ENCODE peak calls at places on chromosome 5, in ten cellular contexts. N is epithelial cell of esophagus, X is GM23338, H is tibial artery, K is kidney epithelial cell, P is PC-3, I is heart left ventricle, F is A549, G is upper lobe of right lung, L is fibroblast of lung. Q is an unnamed sample.

GRCh38 chr5:168328804-168329203 is 37.4 kb downstream of the WWC1 start:
- DNase-seq in I (no peak), K (no peak), P (peak; percentile 30), L (peak; percentile 23), N (no peak), X (peak; percentile 81), H (peak; percentile 46), G (no peak), F (peak; percentile 71), Q (no peak)

GRCh38 chr5:127243011-127243410 is 47.6 kb upstream of the MEGF10 start:
- DNase-seq in F (no peak), X (no peak), G (no peak), L (no peak), I (no peak), K (no peak), N (no peak), H (no peak), P (no peak), Q (no peak)

GRCh38 chr5:20556364-20556763 is 568.4 kb upstream of the CDH18 start:
- DNase-seq in G (no peak), X (peak; percentile 1), P (peak; percentile 45), K (no peak), N (peak; percentile 52), I (no peak), F (no peak), H (no peak), L (peak; percentile 51), Q (no peak)

GRCh38 chr5:172299916-172300439 is 16.4 kb upstream of the UBTD2 start:
- DNase-seq in G (no peak), N (peak; percentile 58), I (no peak), P (peak; percentile 63), X (no peak), K (no peak), L (peak; percentile 43), F (no peak), H (no peak), Q (no peak)

GRCh38 chr5:137636846-137637515 is 98.9 kb downstream of the KLHL3 start:
- DNase-seq in G (no peak), P (no peak), H (no peak), K (no peak), F (no peak), I (no peak), N (no peak), L (no peak), X (no peak), Q (no peak)

GRCh38 chr5:24059716-24060115 is 552.3 kb downstream of the PRDM9 start:
- DNase-seq in X (no peak), I (no peak), L (no peak), K (no peak), G (no peak), F (no peak), P (peak; percentile 60), N (no peak), H (no peak), Q (no peak)

GRCh38 chr5:112957970-112958773 is 18.4 kb upstream of the DCP2 start:
- DNase-seq in N (peak; percentile 93), H (peak; percentile 73), G (peak; percentile 75), X (no peak), K (peak; percentile 86), P (peak; percentile 96), L (peak; percentile 98), I (peak; percentile 85), F (peak; percentile 81), Q (peak; percentile 95)

GRCh38 chr5:124591583-124591982 is 154.9 kb downstream of the ZNF608 start:
- DNase-seq in F (no peak), G (no peak), H (no peak), I (no peak), K (no peak), P (no peak), N (no peak), X (no peak), L (no peak), Q (no peak)

GRCh38 chr5:116595498-116595897 is 20.9 kb upstream of the SEMA6A start:
- DNase-seq in F (no peak), I (no peak), L (no peak), P (no peak), X (no peak), N (peak; percentile 13), K (no peak), H (no peak), G (no peak), Q (no peak)

GRCh38 chr5:139488269-139488668 is 5.7 kb upstream of the STING1 start:
- DNase-seq in G (no peak), L (no peak), I (peak; percentile 71), X (no peak), N (no peak), H (peak; percentile 80), K (no peak), P (no peak), F (no peak), Q (no peak)

GRCh38 chr5:132003170-132003744 is 8.2 kb downstream of the ACSL6 start:
- DNase-seq in X (peak; percentile 72), K (no peak), N (no peak), L (peak; percentile 31), I (no peak), H (no peak), F (no peak), P (no peak), G (peak; percentile 57), Q (no peak)
- TF ChIP-seq CTCF in X (peak; percentile 23), K (peak; percentile 14), N (no peak), L (peak; percentile 24), I (no peak), H (no peak), F (no peak), P (no peak), G (peak; percentile 11), Q (no peak)

GRCh38 chr5:77209495-77210090 is 887 bp upstream of the PDE8B start:
- DNase-seq in F (no peak), I (no peak), L (no peak), H (no peak), P (no peak), N (no peak), G (no peak), K (no peak), X (no peak), Q (no peak)

GRCh38 chr5:77208507-77209163 is 1.8 kb upstream of the PDE8B start:
- DNase-seq in L (no peak), I (peak; percentile 57), G (peak; percentile 67), F (no peak), H (peak; percentile 79), X (no peak), N (no peak), P (no peak), K (no peak), Q (no peak)

GRCh38 chr5:77211691-77212047 is 1.2 kb downstream of the PDE8B start:
- DNase-seq in G (no peak), H (no peak), P (no peak), L (no peak), K (no peak), F (no peak), X (no peak), N (peak; percentile 4), I (no peak), Q (no peak)

GRCh38 chr5:77211013-77211690 is 672 bp downstream of the PDE8B start:
- DNase-seq in X (peak; percentile 78), I (no peak), N (no peak), F (no peak), P (peak; percentile 63), H (no peak), L (no peak), K (no peak), G (no peak), Q (no peak)

DNA sequence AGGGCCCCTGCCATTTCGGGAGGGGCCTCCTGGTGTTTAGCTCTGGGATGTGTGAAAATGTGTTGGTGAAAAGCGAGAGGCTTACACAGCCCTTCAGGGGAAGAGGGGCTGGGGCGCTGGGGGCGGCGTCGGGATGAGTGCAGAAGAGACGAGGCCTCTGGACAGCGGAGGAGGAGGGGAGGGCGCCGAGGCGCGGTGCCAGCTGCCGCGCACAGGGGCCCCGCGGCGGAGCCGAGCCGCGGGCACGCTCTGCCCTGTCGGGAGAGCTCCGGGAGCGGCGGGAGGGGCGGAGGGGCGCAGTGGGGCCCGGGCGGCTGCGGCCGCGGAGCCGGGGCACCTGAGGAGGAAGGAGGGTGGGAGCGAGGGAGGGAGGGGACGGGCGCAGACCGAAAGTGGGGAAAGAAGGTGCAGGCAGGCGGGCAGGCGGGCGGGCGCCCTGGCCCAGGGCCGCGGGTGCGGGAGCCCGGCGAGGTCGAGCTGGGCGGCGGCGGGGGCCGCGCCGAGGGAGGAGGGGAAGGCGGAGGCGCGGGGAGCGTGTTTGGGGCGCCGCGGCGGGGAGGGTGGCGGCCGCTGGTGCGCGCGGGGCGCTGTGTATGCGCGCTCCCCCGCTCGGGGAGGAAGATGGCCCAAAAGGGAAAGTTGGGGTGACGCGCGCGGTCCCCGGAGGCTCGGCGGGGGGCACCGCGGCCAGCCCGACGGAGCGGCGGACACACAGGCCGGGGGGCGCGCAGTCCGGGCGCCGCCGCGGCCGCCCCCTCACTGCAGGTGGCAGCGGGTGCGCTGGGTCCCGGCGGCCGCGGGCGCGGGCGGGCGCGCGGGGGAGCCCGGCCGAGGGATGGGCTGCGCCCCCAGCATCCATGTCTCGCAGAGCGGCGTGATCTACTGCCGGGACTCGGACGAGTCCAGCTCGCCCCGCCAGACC is at the start of gene PDE8B:
- DNase-seq in P (no peak), N (no peak), I (no peak), F (peak; percentile 30), H (no peak), X (peak; percentile 51), G (peak; percentile 64), L (no peak), K (no peak), Q (no peak)
- H3K4me3 ChIP-seq in P (peak within 1 kb of the TSS; percentile 75), N (no peak within 1 kb of the TSS), I (peak within 1 kb of the TSS; percentile 59), F (peak within 1 kb of the TSS; percentile 76), H (peak within 1 kb of the TSS; percentile 63), X (peak within 1 kb of the TSS; percentile 73), G (peak within 1 kb of the TSS; percentile 46), L (peak within 1 kb of the TSS; percentile 17), K (peak within 1 kb of the TSS; percentile 30), Q (peak within 1 kb of the TSS; percentile 23)

GRCh38 chr5:337565-338130 is 16.1 kb downstream of the AHRR start:
- DNase-seq in F (peak; percentile 77), N (peak; percentile 56), H (no peak), K (no peak), X (peak; percentile 80), I (no peak), P (peak; percentile 50), L (peak; percentile 53), G (no peak), Q (no peak)
- TF ChIP-seq CTCF in F (peak; percentile 50), N (peak; percentile 59), H (no peak), K (peak; percentile 57), X (peak; percentile 58), I (no peak), P (peak; percentile 52), L (peak; percentile 46), G (peak; percentile 35), Q (peak; percentile 46)

DNA sequence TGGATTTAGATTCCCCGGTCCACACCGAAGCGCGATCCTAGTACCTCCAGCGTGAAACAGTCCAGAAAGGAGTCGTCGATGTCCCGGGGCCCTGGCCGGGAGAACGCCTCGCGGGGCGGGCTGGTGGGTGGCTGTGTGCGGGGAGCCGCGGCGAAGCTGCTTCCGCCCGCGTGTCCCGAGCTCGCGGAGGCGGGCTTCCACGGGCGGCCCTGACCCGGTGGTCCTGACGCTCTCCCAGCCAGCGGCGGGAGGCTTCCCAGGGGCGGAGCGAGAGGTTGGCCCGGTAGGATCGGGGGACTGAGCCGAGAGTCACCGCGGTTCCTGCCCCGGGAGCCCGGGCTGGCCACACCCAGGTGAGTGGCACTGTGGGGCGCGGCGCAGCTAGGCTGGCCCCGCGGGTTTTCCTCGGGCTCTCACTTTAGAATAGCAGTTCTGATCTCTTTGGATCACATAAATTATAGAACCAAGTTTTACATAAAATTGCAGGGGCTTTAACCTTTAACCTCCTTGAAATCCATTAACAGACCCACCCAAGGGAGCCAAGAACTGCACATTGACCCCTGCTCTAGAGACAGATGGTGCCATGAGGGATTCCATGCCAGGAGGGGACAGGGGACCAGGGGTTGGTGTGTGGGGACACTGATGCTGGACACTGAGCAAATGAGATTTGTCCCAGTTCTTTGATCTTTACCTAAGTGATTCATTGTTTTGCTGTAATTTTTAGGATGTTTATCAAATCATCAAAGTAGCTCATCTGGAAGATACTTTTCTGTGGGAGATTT is 29.2 kb upstream of the IL31RA start:
- DNase-seq in I (peak; percentile 23), L (peak; percentile 15), N (peak; percentile 36), X (peak; percentile 62), P (no peak), H (no peak), G (peak; percentile 70), F (peak; percentile 49), K (no peak), Q (no peak)
- H3K4me3 ChIP-seq in I (peak overlapping the region; percentile 46), L (peak overlapping the region; percentile 37), N (peak overlapping the region; percentile 28), X (peak overlapping the region; percentile 76), P (no peak overlapping the region), H (peak overlapping the region; percentile 43), G (peak overlapping the region; percentile 40), F (peak overlapping the region; percentile 46), K (peak overlapping the region; percentile 44), Q (peak overlapping the region; percentile 29)